ENCODE peak calls at places on chromosomes 2 and 18, in seven cellular contexts. F is suprapubic skin, L is cardiac muscle cell, K is HL-60, Q is GM13977, X is brain microvascular endothelial cell, C is mammary epithelial cell. R is an unnamed sample.

GRCh38 chr2:54329482-54330225 is 73.6 kb upstream of the TSPYL6 start:
- DNase-seq in F (no peak), L (no peak), K (no peak), Q (peak), X (no peak), C (peak), R (no peak)

GRCh38 chr18:427005-427404 is 73.5 kb downstream of the COLEC12 start:
- DNase-seq in F (no peak), L (no peak), K (no peak), Q (no peak), X (peak), C (no peak), R (no peak)

GRCh38 chr2:163077241-163077640 is 238.7 kb upstream of the KCNH7 start:
- DNase-seq in F (no peak), L (no peak), K (peak), Q (no peak), X (no peak), C (no peak), R (no peak)

GRCh38 chr2:213011505-213011904 is 139.9 kb downstream of the IKZF2 start:
- DNase-seq in F (no peak), L (no peak), K (no peak), Q (no peak), X (no peak), C (no peak), R (no peak)

GRCh38 chr2:168439536-168439935 is 16.5 kb upstream of the CERS6 start:
- DNase-seq in F (no peak), L (no peak), K (no peak), Q (no peak), X (no peak), C (no peak), R (no peak)

GRCh38 chr18:26304511-26304910 is 78.3 kb downstream of the TAF4B start:
- DNase-seq in F (no peak), L (no peak), K (no peak), Q (no peak), X (no peak), C (peak), R (no peak)

GRCh38 chr2:33529771-33530481 is 53.5 kb downstream of the RASGRP3 start:
- DNase-seq in F (no peak), L (no peak), K (no peak), Q (no peak), X (peak), C (peak), R (no peak)

GRCh38 chr2:101063352-101063751 is 61.3 kb downstream of the RPL31 start:
- DNase-seq in F (no peak), L (no peak), K (no peak), Q (no peak), X (peak), C (peak), R (no peak)

GRCh38 chr18:36296591-36297418 is 708 bp upstream of the FHOD3 start:
- DNase-seq in F (no peak), L (peak), K (no peak), Q (peak), X (peak), C (peak), R (no peak)

GRCh38 chr2:128644156-128644555 is 325.5 kb upstream of the HS6ST1 start:
- DNase-seq in F (peak), L (no peak), K (no peak), Q (no peak), X (no peak), C (no peak), R (no peak)

GRCh38 chr2:31711737-31712136 is 131.0 kb upstream of the SRD5A2 start:
- DNase-seq in F (no peak), L (no peak), K (no peak), Q (no peak), X (no peak), C (peak), R (no peak)

GRCh38 chr2:49026706-49027105 is 127.6 kb downstream of the FSHR start:
- DNase-seq in F (no peak), L (no peak), K (no peak), Q (no peak), X (no peak), C (no peak), R (no peak)

GRCh38 chr2:85648619-85649018 is 19.4 kb downstream of the SFTPB start:
- DNase-seq in F (no peak), L (peak), K (peak), Q (no peak), X (peak), C (no peak), R (no peak)

GRCh38 chr18:66553824-66554223 is 50.1 kb downstream of the CDH19 start:
- DNase-seq in F (no peak), L (no peak), K (no peak), Q (no peak), X (peak), C (peak), R (no peak)

GRCh38 chr2:39593439-39594393 is 72.0 kb upstream of the TMEM178A start:
- DNase-seq in F (no peak), L (peak), K (peak), Q (peak), X (peak), C (peak), R (no peak)

GRCh38 chr2:149926149-149926548 is 338.6 kb upstream of the MMADHC start:
- DNase-seq in F (no peak), L (no peak), K (no peak), Q (no peak), X (no peak), C (no peak), R (no peak)

GRCh38 chr2:230416061-230416721 is at the start of gene SP100:
- DNase-seq in F (peak), L (no peak), K (peak), Q (peak), X (peak), C (peak), R (peak)

GRCh38 chr2:223560704-223561435 is 41.3 kb downstream of the SCG2 start:
- DNase-seq in F (no peak), L (no peak), K (no peak), Q (no peak), X (peak), C (peak), R (no peak)

GRCh38 chr2:220509921-220510320 is 882.5 kb downstream of the SLC4A3 start:
- DNase-seq in F (no peak), L (no peak), K (no peak), Q (no peak), X (no peak), C (no peak), R (no peak)

GRCh38 chr2:98348066-98348561 is 1.9 kb downstream of the CNGA3 start:
- DNase-seq in F (no peak), L (no peak), K (no peak), Q (peak), X (no peak), C (peak), R (no peak)

GRCh38 chr2:34242741-34243123 is 643.6 kb upstream of the FAM98A start:
- DNase-seq in F (no peak), L (peak), K (no peak), Q (no peak), X (no peak), C (no peak), R (no peak)

GRCh38 chr2:237097911-237098702 is 12.4 kb downstream of the COPS8 start:
- DNase-seq in F (no peak), L (no peak), K (no peak), Q (no peak), X (peak), C (peak), R (no peak)

GRCh38 chr18:27604583-27604982 is 419.5 kb upstream of the CHST9 start:
- DNase-seq in F (no peak), L (no peak), K (no peak), Q (no peak), X (peak), C (no peak), R (no peak)

GRCh38 chr2:12819721-12820120 is 103.0 kb downstream of the TRIB2 start:
- DNase-seq in F (no peak), L (no peak), K (peak), Q (no peak), X (peak), C (no peak), R (no peak)

GRCh38 chr2:37782155-37782673 is 110.8 kb upstream of the CDC42EP3 start:
- DNase-seq in F (no peak), L (no peak), K (no peak), Q (no peak), X (no peak), C (no peak), R (no peak)

GRCh38 chr2:7239078-7239477 is 321.9 kb downstream of the RNF144A start:
- DNase-seq in F (no peak), L (no peak), K (no peak), Q (no peak), X (no peak), C (no peak), R (no peak)

GRCh38 chr2:218077464-218078216 is 8.6 kb downstream of the RUFY4 start:
- DNase-seq in F (no peak), L (no peak), K (no peak), Q (no peak), X (no peak), C (no peak), R (no peak)

GRCh38 chr2:205274801-205275200 is 407.5 kb upstream of the NRP2 start:
- DNase-seq in F (no peak), L (no peak), K (no peak), Q (no peak), X (no peak), C (no peak), R (no peak)

GRCh38 chr2:39994151-39994550 is 215.1 kb upstream of the THUMPD2 start:
- DNase-seq in F (no peak), L (no peak), K (no peak), Q (no peak), X (peak), C (peak), R (no peak)

GRCh38 chr2:219916261-219916660 is 288.8 kb downstream of the SLC4A3 start:
- DNase-seq in F (no peak), L (no peak), K (no peak), Q (no peak), X (no peak), C (no peak), R (no peak)

GRCh38 chr2:188292446-188293239 is 969 bp downstream of the GULP1 start:
- DNase-seq in F (peak), L (peak), K (no peak), Q (no peak), X (peak), C (peak), R (no peak)

GRCh38 chr18:72727038-72727690 is 140.6 kb downstream of the NETO1 start:
- DNase-seq in F (peak), L (no peak), K (no peak), Q (no peak), X (no peak), C (peak), R (no peak)

GRCh38 chr2:240208096-240208495 is 67.6 kb upstream of the OTOS start:
- DNase-seq in F (peak), L (no peak), K (no peak), Q (no peak), X (no peak), C (no peak), R (no peak)

GRCh38 chr2:240207661-240208060 is 67.2 kb upstream of the OTOS start:
- DNase-seq in F (peak), L (no peak), K (no peak), Q (no peak), X (no peak), C (no peak), R (peak)

GRCh38 chr2:240205763-240206162 is 65.3 kb upstream of the OTOS start:
- DNase-seq in F (no peak), L (no peak), K (no peak), Q (no peak), X (no peak), C (no peak), R (no peak)

GRCh38 chr2:240205348-240205747 is 64.9 kb upstream of the OTOS start:
- DNase-seq in F (peak), L (no peak), K (no peak), Q (no peak), X (peak), C (peak), R (no peak)

DNA sequence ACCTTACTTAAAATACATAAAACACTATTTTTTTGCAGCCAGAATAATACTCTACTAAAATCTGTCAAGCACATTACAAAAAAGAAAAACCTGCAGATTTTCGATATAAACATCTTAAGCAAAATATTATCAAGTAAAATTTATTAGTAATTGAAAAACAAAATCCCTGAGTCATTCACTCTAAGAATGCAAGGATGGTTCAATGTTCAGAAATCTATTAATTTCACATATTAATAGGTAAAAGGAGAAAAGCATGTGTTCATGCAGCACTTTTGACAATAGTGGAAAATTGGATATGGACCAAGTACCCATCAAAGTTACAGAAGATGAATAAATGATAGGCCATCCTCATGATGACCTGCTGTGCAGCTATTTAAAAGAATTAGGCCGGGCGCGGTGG is 66.2 kb upstream of the OTOS start:
- DNase-seq in F (no peak), L (no peak), K (no peak), Q (no peak), X (no peak), C (no peak), R (no peak)
- TF ChIP-seq CTCF in F (no peak), L (no peak), K (no peak), Q (no peak), X (no peak), C (no peak), R (no peak)

GRCh38 chr2:174603280-174603679 is 5.7 kb upstream of the WIPF1 start:
- DNase-seq in F (no peak), L (peak), K (peak), Q (no peak), X (peak), C (peak), R (peak)
- TF ChIP-seq CTCF in F (no peak), L (peak), K (peak), Q (peak), X (peak), C (peak), R (peak)

GRCh38 chr2:18454692-18455255 is 105.7 kb downstream of the RDH14 start:
- DNase-seq in F (no peak), L (no peak), K (no peak), Q (no peak), X (peak), C (no peak), R (no peak)

GRCh38 chr2:18456026-18456425 is 104.4 kb downstream of the RDH14 start:
- DNase-seq in F (no peak), L (no peak), K (no peak), Q (no peak), X (no peak), C (no peak), R (no peak)

GRCh38 chr2:18455256-18455862 is 105.1 kb downstream of the RDH14 start:
- DNase-seq in F (no peak), L (peak), K (no peak), Q (no peak), X (peak), C (peak), R (no peak)
- TF ChIP-seq CTCF in F (no peak), L (peak), K (no peak), Q (no peak), X (peak), C (peak), R (no peak)

GRCh38 chr2:172425336-172425735 is 2.0 kb upstream of the ITGA6 start:
- DNase-seq in F (no peak), L (no peak), K (no peak), Q (no peak), X (no peak), C (no peak), R (no peak)
- TF ChIP-seq CTCF in F (no peak), L (no peak), K (no peak), Q (no peak), X (no peak), C (no peak), R (no peak)

GRCh38 chr2:121839584-121839983 is 84.1 kb downstream of the TSN start:
- DNase-seq in F (no peak), L (no peak), K (no peak), Q (no peak), X (no peak), C (no peak), R (no peak)
- TF ChIP-seq CTCF in F (no peak), L (no peak), K (no peak), Q (no peak), X (no peak), C (no peak), R (no peak)

DNA sequence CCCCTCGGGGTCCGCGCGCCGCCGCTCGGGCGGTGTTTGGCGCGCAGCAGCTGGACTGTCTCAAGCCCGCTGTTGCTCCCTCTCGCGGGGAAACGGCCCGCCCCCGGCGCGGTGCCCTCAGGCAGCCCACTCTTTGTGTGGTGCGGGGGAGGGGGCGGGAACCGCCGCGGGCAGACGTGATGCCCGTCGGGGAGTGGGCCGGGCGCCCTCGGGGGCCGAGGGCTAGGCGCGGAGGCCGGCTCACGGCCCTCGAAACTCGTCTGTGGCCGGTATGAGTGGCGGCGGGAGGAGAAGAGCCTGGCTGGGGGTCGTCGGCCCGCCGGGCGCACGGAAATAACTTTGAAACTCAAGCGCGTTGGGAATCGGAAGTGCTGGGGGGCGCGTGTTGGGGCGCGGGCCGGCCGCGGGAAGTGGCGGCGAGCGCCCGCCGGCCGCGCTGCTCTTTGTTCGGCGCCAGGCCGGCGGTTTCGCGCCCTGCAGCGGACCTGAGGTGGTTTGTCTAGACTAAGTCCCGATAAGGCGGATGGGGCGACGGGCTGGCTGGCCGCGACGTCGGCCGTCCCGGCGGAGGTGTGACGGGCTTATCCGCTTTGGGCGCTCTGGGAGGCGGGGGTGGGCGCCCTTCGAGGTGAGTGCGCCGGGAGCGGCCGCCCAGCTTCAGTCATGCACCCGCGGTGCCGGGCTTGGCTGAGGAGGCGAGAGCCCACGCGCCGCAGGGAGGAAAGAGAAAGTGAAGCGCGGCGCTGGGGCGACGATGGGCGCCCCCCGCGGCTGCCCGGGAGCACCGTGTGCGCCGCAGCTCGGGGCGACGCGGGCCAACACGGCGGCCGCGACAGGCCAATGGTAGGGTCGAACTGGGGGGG is 679 bp downstream of the PTMA start:
- DNase-seq in F (peak), L (peak), K (no peak), Q (no peak), X (peak), C (peak), R (no peak)
- TF ChIP-seq CTCF in F (no peak), L (peak), K (no peak), Q (peak), X (no peak), C (peak), R (no peak)

GRCh38 chr2:202871161-202872141 is at the start of gene ICA1L:
- DNase-seq in F (peak), L (peak), K (peak), Q (peak), X (peak), C (peak), R (peak)
- TF ChIP-seq CTCF in F (no peak), L (no peak), K (no peak), Q (peak), X (no peak), C (no peak), R (no peak)

GRCh38 chr2:147483911-147484310 is 360.9 kb upstream of the ACVR2A start:
- DNase-seq in F (no peak), L (no peak), K (no peak), Q (no peak), X (no peak), C (no peak), R (no peak)

GRCh38 chr2:147482111-147482510 is 362.7 kb upstream of the ACVR2A start:
- DNase-seq in F (no peak), L (no peak), K (no peak), Q (no peak), X (no peak), C (no peak), R (no peak)

GRCh38 chr2:147482590-147483292 is 362.1 kb upstream of the ACVR2A start:
- DNase-seq in F (no peak), L (no peak), K (no peak), Q (no peak), X (no peak), C (no peak), R (no peak)

GRCh38 chr2:147485210-147485851 is 359.5 kb upstream of the ACVR2A start:
- DNase-seq in F (no peak), L (no peak), K (no peak), Q (no peak), X (no peak), C (no peak), R (no peak)

GRCh38 chr2:147483293-147483669 is 361.5 kb upstream of the ACVR2A start:
- DNase-seq in F (no peak), L (no peak), K (no peak), Q (no peak), X (no peak), C (peak), R (no peak)
- TF ChIP-seq CTCF in F (no peak), L (no peak), K (no peak), Q (no peak), X (no peak), C (peak), R (no peak)

R was measured in CD14-positive monocyte.